ENCODE peak calls at places on chromosomes 3 and 15, in eight cellular contexts. C, G, R, V, P, Y, A and L are unnamed samples.

GRCh38 chr3:79461129-79461792 is 306.5 kb downstream of the ROBO1 start:
- DNase-seq in C (no peak), P (no peak), G (no peak), V (no peak), R (no peak), A (no peak), Y (peak; percentile 21), L (peak; percentile 1)

GRCh38 chr3:96966181-96966929 is 152.0 kb downstream of the EPHA6 start:
- DNase-seq in C (no peak), V (no peak), R (no peak), A (peak; percentile 5), G (no peak), P (no peak), Y (no peak), L (no peak)

GRCh38 chr3:168828536-168828935 is 732.8 kb upstream of the GOLIM4 start:
- DNase-seq in C (no peak), R (no peak), A (no peak), P (no peak), G (no peak), V (no peak), Y (no peak), L (no peak)

GRCh38 chr3:170470063-170471006 is 51.7 kb downstream of the CLDN11 start:
- DNase-seq in Y (no peak), P (no peak), C (no peak), G (no peak), R (no peak), A (no peak), V (no peak), L (no peak)

GRCh38 chr3:135393159-135393558 is 572.4 kb upstream of the PPP2R3A start:
- DNase-seq in A (no peak), C (no peak), Y (no peak), R (no peak), V (no peak), G (no peak), P (no peak), L (no peak)

GRCh38 chr3:60992395-60992794 is 258.9 kb downstream of the FHIT start:
- DNase-seq in R (no peak), A (no peak), V (peak; percentile 35), C (no peak), G (no peak), Y (no peak), P (peak; percentile 16), L (no peak)

GRCh38 chr15:38169982-38170381 is 82.7 kb upstream of the SPRED1 start:
- DNase-seq in A (no peak), Y (no peak), C (no peak), V (no peak), G (no peak), R (peak; percentile 23), P (no peak), L (peak; percentile 15)

GRCh38 chr3:177430653-177431052 is 233.4 kb upstream of the TBL1XR1 start:
- DNase-seq in G (no peak), P (no peak), Y (no peak), A (no peak), C (no peak), V (no peak), R (no peak), L (no peak)

GRCh38 chr3:126850370-126851085 is 132.4 kb upstream of the PLXNA1 start:
- DNase-seq in R (peak; percentile 73), G (no peak), A (no peak), P (no peak), V (no peak), Y (peak; percentile 75), C (no peak), L (peak; percentile 29)

GRCh38 chr15:44738340-44738984 is 2.1 kb downstream of the TRIM69 start:
- DNase-seq in G (peak; percentile 11), R (no peak), Y (peak; percentile 61), P (no peak), V (no peak), C (peak; percentile 58), A (peak; percentile 51), L (peak; percentile 67)

GRCh38 chr3:26061947-26062346 is 272.1 kb downstream of the OXSM start:
- DNase-seq in C (no peak), V (no peak), Y (no peak), A (no peak), G (no peak), R (no peak), P (no peak), L (no peak)

GRCh38 chr3:37627951-37628620 is 233.6 kb upstream of the CTDSPL start:
- DNase-seq in A (no peak), G (no peak), P (no peak), C (no peak), V (no peak), Y (no peak), R (no peak), L (no peak)

GRCh38 chr15:80445300-80446041 is 41.3 kb downstream of the ARNT2 start:
- DNase-seq in C (no peak), A (no peak), Y (no peak), P (no peak), G (no peak), R (no peak), V (no peak), L (no peak)

GRCh38 chr3:83011471-83011870 is 1250.0 kb upstream of the GBE1 start:
- DNase-seq in C (no peak), A (peak; percentile 5), P (no peak), G (peak; percentile 26), R (no peak), Y (no peak), V (no peak), L (no peak)

GRCh38 chr3:61627768-61628185 is 66.4 kb downstream of the PTPRG start:
- DNase-seq in V (no peak), G (no peak), P (no peak), Y (peak; percentile 98), C (no peak), R (peak; percentile 80), A (peak; percentile 51), L (peak; percentile 97)

GRCh38 chr3:152232001-152232400 is 36.7 kb upstream of the MBNL1 start:
- DNase-seq in A (no peak), Y (no peak), R (no peak), P (no peak), G (peak; percentile 59), V (no peak), C (no peak), L (no peak)

GRCh38 chr15:35005933-35006332 is 17.8 kb upstream of the ZNF770 start:
- DNase-seq in P (no peak), V (no peak), Y (no peak), R (no peak), G (no peak), A (no peak), C (no peak), L (no peak)

GRCh38 chr3:29152379-29152778 is 128.5 kb upstream of the RBMS3 start:
- DNase-seq in A (no peak), R (no peak), V (no peak), Y (no peak), G (no peak), P (no peak), C (no peak), L (peak; percentile 62)

GRCh38 chr3:50604628-50605588 is 6.7 kb downstream of the CISH start:
- DNase-seq in Y (no peak), V (no peak), G (no peak), P (peak; percentile 84), R (no peak), A (no peak), C (no peak), L (no peak)

GRCh38 chr15:48984811-48985352 is 21.2 kb upstream of the SHC4 start:
- DNase-seq in A (no peak), V (no peak), R (no peak), Y (no peak), C (no peak), G (no peak), P (no peak), L (no peak)

GRCh38 chr15:63708141-63708772 is 111.1 kb downstream of the FBXL22 start:
- DNase-seq in C (no peak), V (no peak), G (no peak), R (no peak), A (no peak), Y (no peak), P (no peak), L (no peak)

GRCh38 chr3:168040624-168041208 is 55.0 kb downstream of the GOLIM4 start:
- DNase-seq in Y (peak; percentile 37), R (peak; percentile 36), C (peak; percentile 10), G (peak; percentile 65), P (no peak), A (peak; percentile 10), V (no peak), L (peak; percentile 73)

GRCh38 chr3:115415246-115415645 is 208.1 kb upstream of the GAP43 start:
- DNase-seq in A (no peak), Y (no peak), G (no peak), C (no peak), R (no peak), P (no peak), V (no peak), L (no peak)

GRCh38 chr3:72288955-72289707 is 504.2 kb upstream of the PROK2 start:
- DNase-seq in Y (peak; percentile 59), G (no peak), A (no peak), C (peak; percentile 34), V (peak; percentile 68), R (peak; percentile 54), P (no peak), L (peak; percentile 90)

GRCh38 chr3:87997298-87997697 is 61.5 kb downstream of the CGGBP1 start:
- DNase-seq in R (no peak), V (peak; percentile 16), C (peak; percentile 43), Y (peak; percentile 4), A (no peak), G (no peak), P (no peak), L (peak; percentile 79)

GRCh38 chr3:82410366-82410765 is 648.9 kb upstream of the GBE1 start:
- DNase-seq in P (no peak), V (no peak), G (no peak), Y (no peak), C (no peak), A (no peak), R (no peak), L (no peak)

GRCh38 chr3:56758539-56758981 is 43.2 kb downstream of the ARHGEF3 start:
- DNase-seq in G (no peak), Y (peak; percentile 77), C (peak; percentile 49), R (peak; percentile 63), V (peak; percentile 42), P (no peak), A (peak; percentile 50), L (peak; percentile 96)

GRCh38 chr3:153285982-153286381 is 124.0 kb downstream of the RAP2B start:
- DNase-seq in R (no peak), P (no peak), C (no peak), V (no peak), A (peak; percentile 28), Y (no peak), G (no peak), L (no peak)

GRCh38 chr15:39874890-39875549 is 45.0 kb downstream of the GPR176 start:
- DNase-seq in P (no peak), C (peak; percentile 9), G (no peak), A (peak; percentile 39), V (peak; percentile 19), Y (peak; percentile 32), R (no peak), L (peak; percentile 49)

GRCh38 chr3:43753743-43754142 is 63.0 kb downstream of the ABHD5 start:
- DNase-seq in P (no peak), A (peak; percentile 56), Y (peak; percentile 92), G (no peak), V (no peak), R (no peak), C (no peak), L (peak; percentile 74)

GRCh38 chr3:172513488-172513887 is 9.7 kb downstream of the TNFSF10 start:
- DNase-seq in R (no peak), V (no peak), A (no peak), C (no peak), G (no peak), P (no peak), Y (peak; percentile 6), L (peak; percentile 71)

GRCh38 chr3:121431717-121432517 is 113.9 kb downstream of the POLQ start:
- DNase-seq in C (no peak), P (no peak), Y (peak; percentile 51), A (no peak), V (no peak), G (no peak), R (no peak), L (peak; percentile 78)

GRCh38 chr15:89206908-89207331 is 14.5 kb downstream of the RLBP1 start:
- DNase-seq in Y (peak; percentile 69), R (no peak), V (peak; percentile 46), P (peak; percentile 72), G (peak; percentile 45), A (peak; percentile 91), C (peak; percentile 41), L (peak; percentile 68)

GRCh38 chr15:94370197-94370987 is 139.0 kb downstream of the MCTP2 start:
- DNase-seq in G (no peak), R (no peak), Y (no peak), C (no peak), P (no peak), V (no peak), A (no peak), L (peak; percentile 13)